ENCODE peak calls at places on chromosome 3, in ten cellular contexts. I is colonic mucosa; L is A673; F is dorsolateral prefrontal cortex; Y is epithelial cell of proximal tubule; J is A549; C is BE2C; T is hepatocyte; D is HCT116; Q is CD4-positive, alpha-beta T cell. A is an unnamed sample.

GRCh38 chr3:70531063-70531657 is 218.7 kb upstream of the MDFIC2 start:
- DNase-seq in I (no peak), L (peak), F (no peak), Y (no peak), J (peak), C (no peak), T (peak), D (no peak), Q (no peak), A (no peak)

GRCh38 chr3:195165790-195166189 is 105.2 kb downstream of the XXYLT1 start:
- DNase-seq in I (no peak), L (no peak), F (no peak), Y (no peak), J (no peak), C (no peak), T (no peak), D (no peak), Q (no peak), A (no peak)

GRCh38 chr3:31755911-31756658 is 223.4 kb downstream of the STT3B start:
- DNase-seq in I (peak), L (no peak), F (no peak), Y (no peak), J (no peak), C (no peak), T (no peak), D (no peak), Q (no peak), A (no peak)

GRCh38 chr3:126245811-126246727 is 65.7 kb upstream of the ALDH1L1 start:
- DNase-seq in I (peak), L (peak), F (peak), Y (no peak), J (peak), C (peak), T (peak), D (peak), Q (no peak), A (peak)

GRCh38 chr3:4674216-4674615 is 181.1 kb downstream of the ITPR1 start:
- DNase-seq in I (no peak), L (no peak), F (no peak), Y (no peak), J (no peak), C (no peak), T (no peak), D (no peak), Q (no peak), A (no peak)

GRCh38 chr3:193347507-193348501 is 30.7 kb downstream of the ATP13A5 start:
- DNase-seq in I (no peak), L (no peak), F (peak), Y (no peak), J (no peak), C (no peak), T (no peak), D (no peak), Q (no peak), A (no peak)

GRCh38 chr3:87088984-87089841 is 98.3 kb upstream of the VGLL3 start:
- DNase-seq in I (peak), L (peak), F (peak), Y (no peak), J (peak), C (peak), T (no peak), D (no peak), Q (no peak), A (peak)

GRCh38 chr3:30285188-30286006 is 321.0 kb upstream of the TGFBR2 start:
- DNase-seq in I (no peak), L (peak), F (no peak), Y (no peak), J (no peak), C (no peak), T (no peak), D (no peak), Q (no peak), A (no peak)

GRCh38 chr3:179526989-179527391 is 35.7 kb upstream of the ACTL6A start:
- DNase-seq in I (peak), L (peak), F (no peak), Y (no peak), J (peak), C (peak), T (peak), D (no peak), Q (no peak), A (no peak)

GRCh38 chr3:139135657-139136056 is 91.0 kb upstream of the PRR23C start:
- DNase-seq in I (no peak), L (no peak), F (no peak), Y (no peak), J (no peak), C (no peak), T (no peak), D (no peak), Q (no peak), A (no peak)

GRCh38 chr3:30496496-30496966 is 109.9 kb upstream of the TGFBR2 start:
- DNase-seq in I (no peak), L (no peak), F (no peak), Y (no peak), J (no peak), C (no peak), T (peak), D (no peak), Q (no peak), A (no peak)

GRCh38 chr3:87052499-87053260 is 61.7 kb upstream of the VGLL3 start:
- DNase-seq in I (no peak), L (no peak), F (no peak), Y (no peak), J (no peak), C (no peak), T (no peak), D (no peak), Q (no peak), A (no peak)

GRCh38 chr3:196694202-196694638 is 17.8 kb downstream of the CEP19 start:
- DNase-seq in I (no peak), L (peak), F (no peak), Y (no peak), J (peak), C (no peak), T (no peak), D (no peak), Q (no peak), A (no peak)

GRCh38 chr3:194003128-194004057 is 132.6 kb upstream of the HES1 start:
- DNase-seq in I (peak), L (peak), F (no peak), Y (peak), J (peak), C (peak), T (peak), D (peak), Q (no peak), A (peak)

GRCh38 chr3:58369038-58369437 is 36.3 kb downstream of the PXK start:
- DNase-seq in I (no peak), L (no peak), F (no peak), Y (no peak), J (no peak), C (no peak), T (no peak), D (no peak), Q (no peak), A (no peak)

GRCh38 chr3:168847293-168847883 is 751.7 kb upstream of the GOLIM4 start:
- DNase-seq in I (no peak), L (peak), F (peak), Y (no peak), J (peak), C (peak), T (peak), D (no peak), Q (no peak), A (peak)

GRCh38 chr3:34206996-34207395 is 408.6 kb downstream of the PDCD6IP start:
- DNase-seq in I (no peak), L (no peak), F (no peak), Y (peak), J (peak), C (no peak), T (no peak), D (no peak), Q (no peak), A (no peak)

GRCh38 chr3:24682141-24682547 is 187.5 kb upstream of the THRB start:
- DNase-seq in I (no peak), L (no peak), F (no peak), Y (no peak), J (no peak), C (no peak), T (peak), D (no peak), Q (no peak), A (no peak)

GRCh38 chr3:4645468-4645867 is 152.3 kb downstream of the ITPR1 start:
- DNase-seq in I (no peak), L (no peak), F (no peak), Y (no peak), J (no peak), C (no peak), T (no peak), D (no peak), Q (no peak), A (no peak)

GRCh38 chr3:196662033-196662432 is 22.5 kb downstream of the NRROS start:
- DNase-seq in I (no peak), L (no peak), F (no peak), Y (no peak), J (no peak), C (peak), T (no peak), D (no peak), Q (no peak), A (no peak)

GRCh38 chr3:111578867-111579266 is 16.3 kb downstream of the ZBED2 start:
- DNase-seq in I (no peak), L (no peak), F (no peak), Y (no peak), J (no peak), C (no peak), T (no peak), D (no peak), Q (no peak), A (no peak)

GRCh38 chr3:111581403-111582113 is 13.6 kb downstream of the ZBED2 start:
- DNase-seq in I (no peak), L (no peak), F (no peak), Y (no peak), J (no peak), C (no peak), T (no peak), D (no peak), Q (no peak), A (no peak)

GRCh38 chr3:111577113-111577512 is 18.0 kb downstream of the ZBED2 start:
- DNase-seq in I (no peak), L (no peak), F (no peak), Y (no peak), J (no peak), C (no peak), T (no peak), D (no peak), Q (no peak), A (no peak)

GRCh38 chr3:111579495-111579894 is 15.7 kb downstream of the ZBED2 start:
- DNase-seq in I (no peak), L (no peak), F (no peak), Y (no peak), J (no peak), C (no peak), T (no peak), D (no peak), Q (no peak), A (no peak)

GRCh38 chr3:111577798-111578685 is 17.1 kb downstream of the ZBED2 start:
- DNase-seq in I (no peak), L (peak), F (no peak), Y (peak), J (peak), C (no peak), T (peak), D (peak), Q (no peak), A (peak)
- TF ChIP-seq CTCF in I (no peak), L (peak), F (no peak), Y (peak), J (peak), C (peak), T (peak), D (peak), Q (peak), A (no peak)

GRCh38 chr3:133457465-133458067 is 57.7 kb downstream of the BFSP2 start:
- DNase-seq in I (no peak), L (no peak), F (no peak), Y (no peak), J (peak), C (no peak), T (no peak), D (peak), Q (no peak), A (no peak)
- TF ChIP-seq CTCF in I (peak), L (peak), F (no peak), Y (peak), J (peak), C (peak), T (peak), D (peak), Q (peak), A (peak)

DNA sequence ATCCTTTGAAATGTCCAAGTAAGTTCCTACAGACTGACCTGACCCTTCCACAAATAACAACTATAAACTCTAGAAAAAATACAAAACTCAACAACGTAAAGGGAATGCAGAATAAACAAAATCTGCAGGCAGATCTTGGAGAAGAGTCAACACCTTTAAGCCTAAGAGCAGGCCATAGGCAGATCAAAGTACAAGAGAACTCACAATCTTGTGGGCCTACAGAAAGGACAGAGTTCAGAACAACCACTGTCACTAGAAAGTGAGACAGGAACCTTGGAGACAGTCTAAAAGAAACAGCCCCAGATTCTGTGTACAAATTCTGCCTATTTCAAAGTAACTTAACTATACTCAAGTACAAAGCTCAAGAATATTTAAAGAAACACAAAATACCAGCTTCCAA is 31.0 kb downstream of the NEK4 start:
- DNase-seq in I (no peak), L (no peak), F (no peak), Y (no peak), J (no peak), C (no peak), T (peak), D (no peak), Q (no peak), A (no peak)
- TF ChIP-seq CTCF in I (no peak), L (no peak), F (no peak), Y (no peak), J (no peak), C (no peak), T (no peak), D (no peak), Q (no peak), A (no peak)

GRCh38 chr3:16528111-16528510 is 14.6 kb upstream of the RFTN1 start:
- DNase-seq in I (no peak), L (no peak), F (no peak), Y (no peak), J (no peak), C (no peak), T (no peak), D (no peak), Q (no peak), A (no peak)

GRCh38 chr3:16533928-16534913 is 20.7 kb upstream of the RFTN1 start:
- DNase-seq in I (no peak), L (no peak), F (no peak), Y (no peak), J (no peak), C (no peak), T (no peak), D (no peak), Q (no peak), A (no peak)

GRCh38 chr3:16524196-16524595 is 10.7 kb upstream of the RFTN1 start:
- DNase-seq in I (no peak), L (no peak), F (no peak), Y (no peak), J (no peak), C (no peak), T (no peak), D (no peak), Q (no peak), A (no peak)

GRCh38 chr3:16528581-16528993 is 15.1 kb upstream of the RFTN1 start:
- DNase-seq in I (no peak), L (no peak), F (no peak), Y (no peak), J (no peak), C (no peak), T (no peak), D (no peak), Q (no peak), A (no peak)

GRCh38 chr3:16529264-16529663 is 15.8 kb upstream of the RFTN1 start:
- DNase-seq in I (no peak), L (no peak), F (no peak), Y (no peak), J (no peak), C (no peak), T (no peak), D (no peak), Q (no peak), A (no peak)
- TF ChIP-seq CTCF in I (no peak), L (no peak), F (no peak), Y (no peak), J (no peak), C (no peak), T (no peak), D (no peak), Q (peak), A (no peak)

GRCh38 chr3:142858043-142858442 is 30.8 kb downstream of the PCOLCE2 start:
- DNase-seq in I (no peak), L (no peak), F (no peak), Y (no peak), J (no peak), C (no peak), T (no peak), D (no peak), Q (no peak), A (no peak)

GRCh38 chr3:142861926-142862325 is 27.0 kb downstream of the PCOLCE2 start:
- DNase-seq in I (no peak), L (no peak), F (no peak), Y (no peak), J (no peak), C (no peak), T (no peak), D (no peak), Q (no peak), A (no peak)

GRCh38 chr3:142852009-142852408 is 36.9 kb downstream of the PCOLCE2 start:
- DNase-seq in I (no peak), L (peak), F (no peak), Y (no peak), J (no peak), C (no peak), T (no peak), D (no peak), Q (no peak), A (no peak)

GRCh38 chr3:142853270-142854163 is 35.4 kb downstream of the PCOLCE2 start:
- DNase-seq in I (no peak), L (peak), F (no peak), Y (peak), J (peak), C (peak), T (peak), D (peak), Q (no peak), A (peak)

GRCh38 chr3:142857056-142857455 is 31.8 kb downstream of the PCOLCE2 start:
- DNase-seq in I (no peak), L (peak), F (peak), Y (peak), J (peak), C (peak), T (peak), D (peak), Q (no peak), A (peak)
- TF ChIP-seq CTCF in I (peak), L (peak), F (no peak), Y (peak), J (peak), C (peak), T (no peak), D (peak), Q (no peak), A (peak)

DNA sequence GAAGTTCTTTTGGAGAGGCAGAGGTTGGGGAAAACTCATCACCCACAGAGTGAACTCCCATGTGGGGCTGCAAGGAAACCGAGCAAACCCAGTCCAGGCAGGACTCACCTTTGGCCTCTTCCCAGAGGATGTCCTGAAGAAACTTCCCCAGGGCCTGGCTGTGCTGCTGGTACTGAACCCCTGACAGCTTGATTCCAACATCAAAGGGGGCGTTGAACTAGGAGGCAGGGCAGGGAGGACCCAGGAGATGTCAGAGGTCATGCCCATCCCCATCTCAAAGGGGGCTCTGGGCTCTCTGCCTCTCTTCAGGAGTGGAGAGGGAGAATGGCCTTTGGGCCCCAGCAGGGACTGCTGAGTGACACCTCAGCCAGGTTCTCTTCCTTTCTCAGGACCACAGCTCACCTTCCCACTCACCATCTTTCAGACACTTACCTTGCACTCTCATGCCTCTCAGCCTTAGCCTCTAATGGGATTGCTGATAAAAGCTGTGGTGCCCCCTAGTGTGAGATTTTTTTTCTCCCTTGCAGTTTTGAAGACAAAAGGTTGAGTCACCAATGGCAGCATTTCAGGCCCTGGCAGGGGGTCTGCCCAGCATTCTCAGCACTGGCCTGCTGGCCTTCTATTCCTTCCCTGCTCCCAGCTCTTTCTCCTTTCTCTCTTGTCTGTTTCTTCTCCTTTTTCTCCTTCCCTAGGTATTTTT is 6.0 kb downstream of the GHRL start:
- DNase-seq in I (no peak), L (peak), F (peak), Y (peak), J (peak), C (no peak), T (no peak), D (peak), Q (no peak), A (peak)
- TF ChIP-seq CTCF in I (no peak), L (peak), F (no peak), Y (peak), J (peak), C (no peak), T (no peak), D (peak), Q (peak), A (peak)

DNA sequence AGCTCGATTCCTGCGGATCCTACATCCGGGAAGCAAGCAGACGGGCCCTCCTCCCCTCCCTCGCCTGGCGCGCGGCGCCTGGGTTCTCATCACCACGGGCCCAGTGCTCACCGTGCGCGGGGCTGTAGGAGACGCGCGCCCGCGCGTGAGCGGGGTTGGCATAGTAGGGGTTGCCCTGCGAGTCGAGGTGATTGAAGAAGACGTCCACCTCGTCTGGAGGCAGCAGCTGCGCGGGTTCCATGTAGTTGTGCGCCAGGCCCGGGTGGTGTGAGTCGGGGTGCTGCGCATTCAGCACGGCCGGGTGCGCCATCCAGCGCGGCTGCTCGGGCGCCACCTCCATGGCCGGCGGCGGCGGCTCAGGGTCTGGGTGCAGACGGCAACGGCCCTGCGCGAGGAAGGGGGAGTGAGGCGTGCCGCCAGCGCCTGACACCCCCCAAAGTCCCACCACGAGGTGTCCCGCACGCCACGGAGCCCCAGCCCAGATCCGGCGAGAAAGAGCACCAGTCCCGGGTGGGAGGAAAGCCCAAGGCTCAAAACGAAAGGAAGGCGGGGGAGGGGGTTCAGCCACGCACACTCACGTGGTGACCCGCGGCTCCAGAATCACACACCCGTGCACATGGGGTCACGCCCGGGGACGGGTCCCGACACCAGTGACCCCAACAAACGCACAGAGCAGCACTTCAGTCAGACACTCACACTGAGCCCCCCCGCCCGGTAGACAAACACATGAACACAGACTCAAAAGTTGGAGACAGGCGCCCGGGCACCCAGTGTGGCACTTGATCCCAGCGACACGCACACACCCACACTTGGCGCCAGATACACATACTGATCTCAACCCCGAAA is 6.1 kb downstream of the GATA2 start:
- DNase-seq in I (no peak), L (peak), F (no peak), Y (no peak), J (peak), C (peak), T (no peak), D (no peak), Q (no peak), A (peak)
- TF ChIP-seq CTCF in I (no peak), L (no peak), F (no peak), Y (no peak), J (no peak), C (no peak), T (peak), D (no peak), Q (no peak), A (no peak)

GRCh38 chr3:8992199-8992598 is 28.9 kb upstream of the RAD18 start:
- DNase-seq in I (no peak), L (no peak), F (no peak), Y (no peak), J (no peak), C (no peak), T (no peak), D (no peak), Q (no peak), A (no peak)

GRCh38 chr3:8988791-8989558 is 25.7 kb upstream of the RAD18 start:
- DNase-seq in I (no peak), L (no peak), F (no peak), Y (no peak), J (no peak), C (no peak), T (no peak), D (no peak), Q (no peak), A (no peak)

GRCh38 chr3:8992854-8993253 is 29.6 kb upstream of the RAD18 start:
- DNase-seq in I (no peak), L (no peak), F (no peak), Y (no peak), J (no peak), C (no peak), T (no peak), D (no peak), Q (no peak), A (no peak)

GRCh38 chr3:8987673-8988655 is 24.7 kb upstream of the RAD18 start:
- DNase-seq in I (peak), L (peak), F (peak), Y (no peak), J (peak), C (peak), T (peak), D (peak), Q (peak), A (peak)

GRCh38 chr3:8990266-8991215 is 27.3 kb upstream of the RAD18 start:
- DNase-seq in I (no peak), L (no peak), F (no peak), Y (no peak), J (no peak), C (no peak), T (peak), D (no peak), Q (no peak), A (no peak)
- TF ChIP-seq CTCF in I (no peak), L (no peak), F (no peak), Y (no peak), J (no peak), C (no peak), T (no peak), D (no peak), Q (no peak), A (no peak)

A was measured in Calu3.